ENCODE peak calls at places on chromosomes 12 and 14, in eight cellular contexts. G is cardiac muscle cell; K is astrocyte of the cerebellum; O is stimulated activated CD4-positive, alpha-beta T cell treated with anti-CD3 and anti-CD28 coated beads, Interleukin-2, amount 100 ng/mL, for 48 hours; Q is A673; N is erythroblast; J is breast epithelium; M is neural crest cell. E is an unnamed sample.

GRCh38 chr12:62256408-62257079 is 3.7 kb upstream of the USP15 start:
- DNase-seq in J (no peak), O (peak), N (peak), G (no peak), M (no peak), Q (peak), K (no peak), E (no peak)

GRCh38 chr12:46524778-46525177 is 152.2 kb upstream of the SLC38A2 start:
- DNase-seq in M (no peak), Q (no peak), O (no peak), N (no peak), K (peak), G (peak), J (no peak), E (peak)

GRCh38 chr12:38771871-38772270 is 133.5 kb downstream of the CPNE8 start:
- DNase-seq in J (no peak), G (no peak), K (no peak), O (peak), Q (no peak), M (no peak), N (peak), E (no peak)

GRCh38 chr12:108418162-108418561 is 79.1 kb upstream of the CMKLR1 start:
- DNase-seq in J (no peak), G (no peak), K (no peak), Q (no peak), O (no peak), M (no peak), N (no peak), E (no peak)

GRCh38 chr14:85714046-85714445 is 184.1 kb downstream of the FLRT2 start:
- DNase-seq in Q (no peak), J (no peak), O (no peak), M (no peak), K (no peak), N (no peak), G (no peak), E (no peak)

GRCh38 chr14:53842938-53843337 is 113.7 kb downstream of the BMP4 start:
- DNase-seq in Q (no peak), G (no peak), M (no peak), N (no peak), K (peak), J (no peak), O (no peak), E (peak)

GRCh38 chr14:89131004-89131750 is 285.9 kb downstream of the FOXN3 start:
- DNase-seq in O (no peak), M (no peak), G (no peak), J (no peak), N (no peak), Q (no peak), K (no peak), E (no peak)

GRCh38 chr14:52351561-52352491 is 37.7 kb downstream of the PTGER2 start:
- DNase-seq in O (no peak), N (no peak), Q (no peak), G (no peak), K (no peak), J (no peak), M (no peak), E (peak)

GRCh38 chr14:23028800-23029199 is 5.9 kb downstream of the PSMB5 start:
- DNase-seq in Q (no peak), G (no peak), N (no peak), J (no peak), M (no peak), O (no peak), K (no peak), E (no peak)

GRCh38 chr12:55728185-55728931 is 451 bp downstream of the CD63 start:
- DNase-seq in M (no peak), G (peak), K (no peak), Q (peak), J (peak), O (no peak), N (peak), E (peak)

GRCh38 chr12:132036063-132036683 is 86.4 kb downstream of the EP400 start:
- DNase-seq in K (no peak), N (no peak), O (no peak), G (no peak), J (no peak), M (no peak), Q (no peak), E (no peak)

GRCh38 chr14:34059925-34060746 is 109.3 kb upstream of the EGLN3 start:
- DNase-seq in G (peak), N (peak), Q (peak), O (peak), M (peak), J (peak), K (peak), E (peak)

GRCh38 chr14:51616724-51617409 is 34.8 kb upstream of the FRMD6 start:
- DNase-seq in K (peak), Q (no peak), M (no peak), J (no peak), O (no peak), G (no peak), N (no peak), E (peak)

GRCh38 chr12:43281563-43281962 is 270.4 kb downstream of the ADAMTS20 start:
- DNase-seq in K (no peak), O (no peak), N (no peak), J (no peak), G (peak), Q (no peak), M (no peak), E (no peak)

GRCh38 chr14:97021571-97022171 is 224.5 kb downstream of the VRK1 start:
- DNase-seq in O (no peak), J (no peak), M (no peak), K (no peak), Q (peak), G (no peak), N (no peak), E (no peak)

GRCh38 chr14:54207476-54207875 is 189.3 kb upstream of the CDKN3 start:
- DNase-seq in O (no peak), J (no peak), N (no peak), M (no peak), Q (no peak), G (no peak), K (no peak), E (peak)

GRCh38 chr14:53093206-53093605 is 59.9 kb downstream of the DDHD1 start:
- DNase-seq in Q (no peak), N (no peak), M (no peak), J (no peak), K (no peak), O (no peak), G (no peak), E (no peak)

GRCh38 chr12:27289414-27289813 is 43.2 kb upstream of the BMAL2 start:
- DNase-seq in J (no peak), G (no peak), Q (no peak), O (no peak), M (no peak), N (no peak), K (no peak), E (no peak)

GRCh38 chr14:99334277-99334676 is 62.3 kb upstream of the BCL11B start:
- DNase-seq in K (no peak), Q (no peak), M (no peak), N (no peak), O (no peak), G (no peak), J (no peak), E (no peak)

GRCh38 chr12:92558806-92559205 is 144.0 kb upstream of the PLEKHG7 start:
- DNase-seq in K (no peak), G (no peak), O (no peak), Q (no peak), J (no peak), N (no peak), M (no peak), E (peak)